ENCODE peak calls at places on chromosomes 5 and 9, in five cellular contexts. Y, H, L, X and J are unnamed samples.

GRCh38 chr5:173612948-173613347 is 3.5 kb downstream of the BOD1 start:
- DNase-seq in Y (peak), H (no peak), L (peak), X (no peak), J (no peak)

GRCh38 chr5:395156-395920 is 47.6 kb upstream of the EXOC3 start:
- DNase-seq in Y (peak), H (no peak), L (peak), X (no peak), J (peak)

GRCh38 chr5:173707392-173707791 is 90.9 kb upstream of the BOD1 start:
- DNase-seq in Y (peak), H (no peak), L (peak), X (no peak), J (no peak)

GRCh38 chr5:39224196-39224754 is 4.9 kb upstream of the FYB1 start:
- DNase-seq in Y (peak), H (no peak), L (peak), X (no peak), J (peak)

GRCh38 chr5:54007822-54008777 is 302.3 kb downstream of the ARL15 start:
- DNase-seq in Y (peak), H (no peak), L (peak), X (no peak), J (no peak)

GRCh38 chr9:22170162-22170932 is 161.2 kb upstream of the CDKN2B start:
- DNase-seq in Y (peak), H (no peak), L (peak), X (no peak), J (no peak)

GRCh38 chr5:116880150-116880549 is 305.5 kb upstream of the SEMA6A start:
- DNase-seq in Y (no peak), H (no peak), L (no peak), X (no peak), J (no peak)

GRCh38 chr5:42848545-42848944 is 36.9 kb upstream of the SELENOP start:
- DNase-seq in Y (no peak), H (no peak), L (no peak), X (no peak), J (no peak)

GRCh38 chr5:123856736-123857135 is 344.8 kb downstream of the CSNK1G3 start:
- DNase-seq in Y (no peak), H (no peak), L (no peak), X (no peak), J (no peak)

GRCh38 chr5:100623719-100624118 is 88.5 kb downstream of the FAM174A start:
- DNase-seq in Y (peak), H (no peak), L (peak), X (no peak), J (peak)

GRCh38 chr9:126036881-126037291 is 289.7 kb downstream of the PBX3 start:
- DNase-seq in Y (no peak), H (no peak), L (no peak), X (no peak), J (no peak)

DNA sequence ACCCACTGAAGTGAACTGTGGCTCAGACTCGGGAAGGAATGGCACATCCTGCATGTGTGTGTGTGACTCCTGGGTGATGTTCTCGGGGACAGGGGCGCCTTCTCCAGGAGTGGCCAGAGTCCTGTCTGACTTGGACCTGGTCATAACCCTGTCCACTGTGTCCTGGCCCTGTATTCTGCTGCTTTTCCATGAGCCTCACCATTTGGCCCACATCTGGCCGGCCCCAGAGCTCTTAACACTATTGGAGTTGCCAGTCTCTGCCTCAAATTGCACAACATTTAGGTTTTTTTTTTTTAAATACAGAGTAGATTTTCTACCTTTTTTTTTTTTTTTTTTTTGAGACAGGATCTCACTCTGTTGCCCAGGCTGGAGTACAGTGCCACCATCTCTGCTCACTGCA is 278.3 kb upstream of the TUT7 start:
- DNase-seq in Y (no peak), H (no peak), L (no peak), X (no peak), J (no peak)
- H2BK15ac ChIP-seq in Y (no peak), H (no peak), L (no peak), X (no peak), J (no peak)

GRCh38 chr9:34370335-34370969 is 6.2 kb downstream of the MYORG start:
- DNase-seq in Y (no peak), H (no peak), L (no peak), X (no peak), J (no peak)
- H3K4me3 ChIP-seq in Y (no peak), H (no peak), L (peak), X (no peak), J (no peak)

DNA sequence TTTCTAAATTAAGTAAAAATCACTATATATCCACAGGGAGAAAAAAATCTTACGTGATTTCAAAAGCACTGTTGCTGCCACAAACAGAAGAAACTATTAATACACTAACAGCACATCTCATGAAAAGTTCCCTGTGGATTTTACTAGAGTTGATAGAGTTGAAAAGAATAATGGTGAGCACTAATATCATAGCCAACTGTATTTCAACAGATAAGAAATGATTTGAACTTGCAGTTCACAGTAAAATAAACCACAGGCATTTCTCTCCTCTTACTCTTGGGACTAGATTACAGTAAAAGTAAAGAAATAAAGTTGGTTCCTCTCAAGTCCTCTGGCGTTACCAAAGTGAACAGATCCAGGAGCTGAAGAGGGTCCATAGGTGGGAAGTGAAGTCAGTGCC is 27.9 kb downstream of the AGTPBP1 start:
- DNase-seq in Y (no peak), H (no peak), L (no peak), X (no peak), J (no peak)
- H2BK15ac ChIP-seq in Y (no peak), H (no peak), L (no peak), X (no peak), J (no peak)

DNA sequence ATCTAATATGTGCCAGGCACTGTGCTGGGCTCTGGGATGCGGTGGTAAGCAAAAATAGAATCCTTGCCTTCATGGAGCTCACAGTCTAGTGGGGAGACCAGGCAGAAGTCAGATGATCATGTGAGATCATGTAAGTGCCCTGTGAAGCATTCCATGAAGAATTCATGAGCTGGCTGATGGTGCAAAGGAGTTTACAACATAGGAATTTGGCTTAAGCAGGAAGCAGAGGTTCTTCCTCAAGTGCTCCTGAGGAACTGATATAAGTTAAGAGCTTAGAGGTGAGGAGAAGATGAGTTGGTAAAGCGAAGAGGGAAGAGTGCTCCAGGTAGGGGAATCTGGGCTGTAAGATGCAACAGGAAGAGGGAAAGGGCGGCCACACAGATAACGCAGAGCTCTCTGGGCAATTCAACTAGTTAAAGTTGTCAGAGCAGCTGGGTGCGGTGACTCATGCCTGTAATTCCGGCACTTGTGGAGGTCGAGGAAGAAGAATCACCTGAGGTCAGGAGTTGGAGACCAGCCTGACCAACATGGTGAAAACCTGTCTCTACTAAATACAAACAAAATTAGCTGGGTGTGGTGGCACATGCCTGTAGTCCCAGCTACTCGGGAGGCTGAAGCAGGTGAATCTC is 78.5 kb upstream of the SPATA31D4 start:
- DNase-seq in Y (no peak), H (no peak), L (peak), X (no peak), J (peak)
- H3K4me3 ChIP-seq in Y (no peak), H (no peak), L (no peak), X (no peak), J (no peak)

GRCh38 chr5:65144136-65144871 is 337.4 kb downstream of the ADAMTS6 start:
- DNase-seq in Y (no peak), H (no peak), L (no peak), X (no peak), J (no peak)
- H2BK15ac ChIP-seq in Y (peak), H (no peak), L (peak), X (peak), J (no peak)

GRCh38 chr5:141615991-141616715 is 2.6 kb downstream of the DIAPH1 start:
- DNase-seq in Y (no peak), H (no peak), L (no peak), X (no peak), J (no peak)
- H3K4me3 ChIP-seq in Y (no peak), H (no peak), L (peak), X (no peak), J (no peak)

DNA sequence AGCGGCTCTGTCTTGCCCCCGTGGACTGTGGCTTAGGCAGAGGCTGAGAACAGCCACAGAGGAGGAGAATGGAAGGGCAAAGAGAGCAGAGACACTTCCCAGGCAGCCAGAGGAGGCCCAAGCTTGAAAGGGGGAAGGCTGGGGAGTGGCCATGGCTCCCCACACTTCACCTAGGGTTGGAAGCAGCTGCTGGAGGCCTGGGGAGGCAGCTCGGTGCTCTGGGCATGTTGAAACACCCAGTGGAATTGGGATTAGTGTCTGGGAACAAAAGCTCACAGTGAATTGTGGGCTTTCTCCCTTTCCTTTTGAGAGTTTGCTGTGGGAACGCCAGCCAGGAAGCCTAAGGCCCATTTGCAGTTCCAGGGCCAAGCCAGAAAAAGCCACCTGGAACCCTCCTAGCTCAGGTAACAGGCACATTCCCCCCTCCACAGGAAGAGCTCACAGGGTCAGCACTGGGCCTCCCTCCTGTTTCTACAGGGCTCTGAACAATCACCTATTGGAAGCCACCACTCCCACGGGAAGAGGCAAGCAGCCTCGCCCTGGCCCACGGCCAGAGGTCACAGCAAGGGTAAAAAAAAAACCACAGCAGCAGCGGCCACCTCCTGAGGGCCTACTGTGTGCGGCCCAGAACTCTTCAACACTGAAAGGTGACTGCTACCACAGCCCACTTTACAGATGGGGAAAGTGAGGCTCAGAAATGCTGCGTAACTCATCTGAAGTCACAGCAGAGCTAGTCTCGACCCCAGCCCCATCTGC is 20.2 kb downstream of the EEIG1 start:
- DNase-seq in Y (no peak), H (no peak), L (no peak), X (no peak), J (no peak)
- H2BK15ac ChIP-seq in Y (no peak), H (no peak), L (no peak), X (peak), J (no peak)

DNA sequence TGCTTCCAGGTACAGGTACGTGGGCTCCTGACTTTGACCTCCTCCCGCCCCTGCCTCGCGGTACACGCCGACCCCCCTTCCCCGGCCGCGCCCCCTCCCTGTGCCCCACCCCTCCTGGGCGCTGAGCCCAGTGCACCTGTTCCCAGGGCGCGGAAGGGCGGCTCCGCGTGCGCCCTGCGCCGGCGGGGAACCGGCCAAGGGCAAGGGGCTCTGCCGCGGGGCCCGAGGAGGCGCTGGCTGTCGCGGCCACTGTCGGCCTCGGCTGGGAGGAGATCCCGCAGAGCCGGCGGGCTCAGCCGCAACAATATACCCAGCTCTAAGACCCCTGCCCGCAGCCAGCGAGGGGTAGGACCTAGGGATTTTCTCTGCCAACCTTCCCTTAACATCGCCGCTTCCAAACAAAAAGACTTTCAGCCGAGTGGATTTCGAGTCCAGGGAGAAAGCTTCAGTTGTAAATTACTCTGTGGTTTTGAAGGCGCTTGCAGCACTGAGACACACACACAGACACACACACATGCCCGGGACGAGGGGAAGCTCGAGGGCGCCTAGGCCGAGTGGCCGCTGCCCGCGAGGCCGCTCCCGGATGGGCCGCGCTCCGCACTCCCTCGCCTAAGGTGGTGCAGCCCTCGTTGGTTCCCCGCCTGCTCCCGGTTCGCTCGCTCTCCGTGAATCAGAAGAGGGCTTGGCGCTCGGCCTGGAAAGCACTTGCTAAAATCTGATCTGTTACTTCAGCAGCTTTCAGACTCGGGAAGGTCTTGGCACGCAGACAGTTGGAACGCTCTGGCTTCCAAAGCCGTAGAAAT is 1.2 kb downstream of the FGF18 start:
- DNase-seq in Y (peak), H (no peak), L (peak), X (no peak), J (no peak)
- H3K4me3 ChIP-seq in Y (no peak), H (peak), L (peak), X (peak), J (no peak)

GRCh38 chr5:115179959-115180709 is 10.4 kb upstream of the TRIM36 start:
- DNase-seq in Y (peak), H (peak), L (peak), X (no peak), J (peak)
- H2BK15ac ChIP-seq in Y (no peak), H (no peak), L (peak), X (no peak), J (no peak)